ENCODE peak calls at places on chromosome 13, in seven cellular contexts. U, Y, W, M, C, O and S are unnamed samples.

GRCh38 chr13:110006304-110006703 is 219.9 kb upstream of the IRS2 start:
- DNase-seq in U (no peak), Y (no peak), W (peak; percentile 86), M (no peak), C (peak; percentile 81), O (no peak), S (no peak)

GRCh38 chr13:29562762-29563161 is 32.7 kb downstream of the SLC7A1 start:
- DNase-seq in U (no peak), Y (no peak), W (no peak), M (no peak), C (no peak), O (no peak), S (no peak)

GRCh38 chr13:109145631-109146030 is 516.2 kb downstream of the MYO16 start:
- DNase-seq in U (peak; percentile 42), Y (no peak), W (peak; percentile 71), M (no peak), C (peak; percentile 76), O (no peak), S (peak; percentile 86)

GRCh38 chr13:40813662-40814454 is 24.4 kb downstream of the SLC25A15 start:
- DNase-seq in U (no peak), Y (no peak), W (peak; percentile 36), M (no peak), C (no peak), O (no peak), S (peak; percentile 16)

GRCh38 chr13:29937836-29938235 is 87.4 kb upstream of the UBL3 start:
- DNase-seq in U (no peak), Y (no peak), W (no peak), M (no peak), C (no peak), O (no peak), S (no peak)

GRCh38 chr13:27211771-27212364 is 39.5 kb upstream of the RPL21 start:
- DNase-seq in U (no peak), Y (peak; percentile 78), W (peak; percentile 73), M (no peak), C (peak; percentile 54), O (no peak), S (peak; percentile 84)

GRCh38 chr13:44132710-44133109 is 240.9 kb upstream of the SERP2 start:
- DNase-seq in U (peak; percentile 79), Y (peak; percentile 81), W (peak; percentile 70), M (peak; percentile 85), C (peak; percentile 26), O (peak; percentile 59), S (peak; percentile 73)

GRCh38 chr13:39038569-39038898 is 278 bp downstream of the NHLRC3 start:
- DNase-seq in U (no peak), Y (peak; percentile 81), W (no peak), M (no peak), C (peak; percentile 33), O (no peak), S (peak; percentile 44)

GRCh38 chr13:66803013-66803739 is 427.0 kb downstream of the PCDH9 start:
- DNase-seq in U (no peak), Y (no peak), W (no peak), M (no peak), C (no peak), O (no peak), S (no peak)

DNA sequence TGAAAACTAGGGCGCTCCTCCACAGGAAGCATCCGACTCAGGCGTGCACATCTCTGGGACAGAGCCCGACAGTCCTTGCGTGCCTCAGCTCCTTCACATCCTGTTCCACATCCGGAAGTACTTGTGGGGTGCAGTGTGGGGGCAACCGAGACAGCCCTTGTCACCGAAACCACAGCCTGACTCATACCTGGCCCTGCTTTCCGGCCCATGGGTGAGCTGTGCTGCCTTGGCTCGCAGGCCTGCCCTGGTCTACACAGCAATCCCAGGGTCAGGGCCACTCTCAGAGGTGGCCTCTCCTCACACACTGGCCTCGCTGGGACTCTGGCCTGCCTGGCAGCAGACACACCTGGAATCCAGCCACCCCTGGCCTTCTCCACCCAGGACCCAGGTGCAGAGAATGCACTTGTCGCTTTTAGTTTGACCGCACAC is 100.4 kb downstream of the STK24 start:
- DNase-seq in U (no peak), Y (peak; percentile 88), W (peak; percentile 87), M (peak; percentile 76), C (peak; percentile 95), O (no peak), S (peak; percentile 92)
- H3K4me3 ChIP-seq in U (peak overlapping the region; percentile 3), Y (no peak overlapping the region), W (no peak overlapping the region), M (no peak overlapping the region), C (no peak overlapping the region), O (no peak overlapping the region), S (no peak overlapping the region)

DNA sequence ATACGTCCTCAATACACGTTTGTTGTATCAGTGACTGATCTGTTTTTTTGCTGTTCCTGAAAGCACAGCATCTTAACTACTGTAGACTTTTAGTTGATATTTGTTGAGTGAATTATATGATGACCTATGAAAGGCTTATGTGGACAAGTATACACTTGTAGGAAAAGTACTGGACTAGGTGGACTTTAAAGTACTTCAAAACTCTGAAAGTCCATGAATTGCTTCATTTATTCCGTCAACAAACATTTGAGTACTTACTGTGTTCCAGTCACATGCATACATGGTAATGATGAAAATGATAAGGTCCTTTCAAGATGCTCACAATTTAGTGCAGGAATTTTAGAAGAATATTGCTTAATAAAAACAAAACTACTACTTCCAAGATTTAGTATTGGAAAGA is 3.1 kb downstream of the WDFY2 start:
- DNase-seq in U (no peak), Y (no peak), W (no peak), M (no peak), C (no peak), O (no peak), S (no peak)
- H3K4me3 ChIP-seq in U (no peak overlapping the region), Y (no peak overlapping the region), W (no peak overlapping the region), M (no peak overlapping the region), C (no peak overlapping the region), O (no peak overlapping the region), S (no peak overlapping the region)

DNA sequence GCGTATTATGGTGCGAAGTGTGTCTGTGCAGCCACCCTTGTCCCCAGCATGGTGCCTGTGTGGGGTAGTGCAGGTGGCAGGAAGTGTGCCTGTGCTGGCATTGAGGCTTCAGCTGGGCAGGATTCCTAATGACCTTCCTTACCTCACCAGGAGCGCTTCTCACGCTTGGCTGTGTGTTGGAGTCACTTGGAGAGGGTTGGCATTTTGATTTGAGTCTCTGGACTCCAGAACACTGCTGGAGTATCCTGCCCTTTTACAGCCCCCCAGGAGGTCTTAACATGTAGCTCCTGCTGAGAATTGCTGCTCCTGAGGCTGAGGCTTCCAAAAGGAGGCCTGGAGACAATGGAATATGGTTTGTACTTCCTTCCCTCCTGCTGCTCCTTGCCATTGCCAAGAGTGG is 87.0 kb downstream of the ARHGEF7 start:
- DNase-seq in U (no peak), Y (no peak), W (no peak), M (no peak), C (no peak), O (no peak), S (no peak)
- H3K4me3 ChIP-seq in U (no peak overlapping the region), Y (no peak overlapping the region), W (no peak overlapping the region), M (no peak overlapping the region), C (no peak overlapping the region), O (no peak overlapping the region), S (no peak overlapping the region)

GRCh38 chr13:98307744-98308524 is 130.9 kb upstream of the RNF113B start:
- DNase-seq in U (peak; percentile 30), Y (no peak), W (no peak), M (no peak), C (peak; percentile 47), O (no peak), S (peak; percentile 38)
- H3K4me3 ChIP-seq in U (no peak overlapping the region), Y (no peak overlapping the region), W (no peak overlapping the region), M (peak overlapping the region; percentile 15), C (no peak overlapping the region), O (no peak overlapping the region), S (peak overlapping the region; percentile 22)